ENCODE peak calls at places on chromosomes 2 and 18, in five cellular contexts. H is astrocyte; Y is CD4-positive, alpha-beta T cell; D is adrenal gland; L is psoas muscle. Z is an unnamed sample.

GRCh38 chr18:49814147-49814499 is 790 bp upstream of the ACAA2 start:
- DNase-seq in H (peak), Y (no peak), D (peak), L (peak), Z (peak)

GRCh38 chr2:177129610-177130009 is 83.0 kb upstream of the HNRNPA3 start:
- DNase-seq in H (no peak), Y (no peak), D (no peak), L (no peak), Z (no peak)

GRCh38 chr2:119108186-119108585 is 50.4 kb downstream of the C1QL2 start:
- DNase-seq in H (no peak), Y (no peak), D (no peak), L (no peak), Z (no peak)

GRCh38 chr2:67840460-67841068 is 222.2 kb downstream of the C1D start:
- DNase-seq in H (peak), Y (no peak), D (peak), L (peak), Z (peak)

GRCh38 chr2:223896751-223897320 is 48.3 kb downstream of the WDFY1 start:
- DNase-seq in H (peak), Y (no peak), D (peak), L (no peak), Z (no peak)

GRCh38 chr2:54675738-54676137 is 47.7 kb upstream of the EML6 start:
- DNase-seq in H (no peak), Y (no peak), D (peak), L (no peak), Z (no peak)

GRCh38 chr2:170739048-170739447 is 23.9 kb downstream of the SP5 start:
- DNase-seq in H (peak), Y (no peak), D (no peak), L (no peak), Z (peak)

GRCh38 chr2:188129677-188130076 is 162.0 kb upstream of the GULP1 start:
- DNase-seq in H (no peak), Y (no peak), D (no peak), L (no peak), Z (no peak)

GRCh38 chr2:52465267-52465666 is 1302.3 kb upstream of the CHAC2 start:
- DNase-seq in H (peak), Y (no peak), D (no peak), L (no peak), Z (no peak)

GRCh38 chr18:3717626-3718025 is 267.7 kb downstream of the TGIF1 start:
- DNase-seq in H (no peak), Y (no peak), D (no peak), L (no peak), Z (no peak)

GRCh38 chr18:36412778-36413177 is 115.3 kb downstream of the FHOD3 start:
- DNase-seq in H (no peak), Y (no peak), D (peak), L (no peak), Z (peak)

GRCh38 chr2:19901458-19902271 is at the start of gene TTC32:
- DNase-seq in H (peak), Y (peak), D (peak), L (peak), Z (peak)

GRCh38 chr18:76445275-76445674 is 49.8 kb downstream of the ZNF516 start:
- DNase-seq in H (peak), Y (no peak), D (no peak), L (no peak), Z (peak)

GRCh38 chr18:22465859-22466602 is 48.3 kb upstream of the CTAGE1 start:
- DNase-seq in H (peak), Y (no peak), D (peak), L (no peak), Z (peak)

GRCh38 chr2:102488063-102488462 is 15.0 kb downstream of the SLC9A4 start:
- DNase-seq in H (peak), Y (no peak), D (no peak), L (no peak), Z (peak)

GRCh38 chr2:241242306-241242705 is 53.8 kb downstream of the ANO7 start:
- DNase-seq in H (no peak), Y (no peak), D (no peak), L (no peak), Z (no peak)

GRCh38 chr2:26274058-26274613 is 29.4 kb downstream of the HADHB start:
- DNase-seq in H (peak), Y (no peak), D (peak), L (no peak), Z (peak)

GRCh38 chr2:156589381-156590079 is 153.4 kb downstream of the GPD2 start:
- DNase-seq in H (peak), Y (no peak), D (peak), L (no peak), Z (peak)

GRCh38 chr2:165675551-165675968 is 118.5 kb downstream of the GALNT3 start:
- DNase-seq in H (peak), Y (no peak), D (no peak), L (no peak), Z (no peak)

GRCh38 chr2:42141687-42142475 is 27.3 kb upstream of the EML4 start:
- DNase-seq in H (peak), Y (peak), D (peak), L (no peak), Z (peak)

GRCh38 chr2:9001778-9002177 is 1.7 kb downstream of the MBOAT2 start:
- DNase-seq in H (no peak), Y (no peak), D (no peak), L (no peak), Z (no peak)

GRCh38 chr18:46917808-46918600 is 602 bp downstream of the KATNAL2 start:
- DNase-seq in H (peak), Y (no peak), D (peak), L (peak), Z (peak)

GRCh38 chr2:113770929-113771328 is 14.5 kb upstream of the SLC35F5 start:
- DNase-seq in H (no peak), Y (no peak), D (no peak), L (no peak), Z (no peak)

GRCh38 chr2:15884790-15885189 is 55.6 kb upstream of the MYCN start:
- DNase-seq in H (no peak), Y (no peak), D (no peak), L (no peak), Z (no peak)

GRCh38 chr2:168705534-168706470 is 96.6 kb upstream of the NOSTRIN start:
- DNase-seq in H (no peak), Y (no peak), D (no peak), L (no peak), Z (peak)

GRCh38 chr2:38315707-38316333 is 61.3 kb downstream of the ATL2 start:
- DNase-seq in H (peak), Y (no peak), D (peak), L (no peak), Z (peak)

GRCh38 chr18:48866028-48866733 is 84.6 kb downstream of the SMAD7 start:
- DNase-seq in H (peak), Y (no peak), D (peak), L (peak), Z (no peak)

DNA sequence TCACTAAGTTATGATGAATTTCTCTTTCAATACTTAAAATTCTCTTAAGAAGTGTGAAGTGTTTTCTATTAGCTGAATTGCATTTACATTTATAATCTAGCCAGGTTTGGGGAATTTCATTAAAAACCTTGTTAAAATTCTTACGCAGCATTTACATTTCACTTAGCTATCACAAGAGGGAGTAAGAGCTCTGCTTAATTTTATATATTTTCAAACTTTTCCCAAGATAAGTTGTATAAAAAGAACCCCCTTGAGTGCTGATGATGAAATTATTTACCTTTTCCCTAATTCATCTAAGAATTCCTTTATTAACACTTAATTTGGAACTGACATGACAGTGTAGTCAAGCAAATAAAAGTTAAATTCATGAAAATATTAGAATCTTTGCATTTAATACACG is 54.2 kb upstream of the ZSWIM2 start:
- DNase-seq in H (peak), Y (no peak), D (no peak), L (no peak), Z (no peak)
- TF ChIP-seq CTCF in H (peak), Y (no peak), D (peak), L (peak), Z (peak)

DNA sequence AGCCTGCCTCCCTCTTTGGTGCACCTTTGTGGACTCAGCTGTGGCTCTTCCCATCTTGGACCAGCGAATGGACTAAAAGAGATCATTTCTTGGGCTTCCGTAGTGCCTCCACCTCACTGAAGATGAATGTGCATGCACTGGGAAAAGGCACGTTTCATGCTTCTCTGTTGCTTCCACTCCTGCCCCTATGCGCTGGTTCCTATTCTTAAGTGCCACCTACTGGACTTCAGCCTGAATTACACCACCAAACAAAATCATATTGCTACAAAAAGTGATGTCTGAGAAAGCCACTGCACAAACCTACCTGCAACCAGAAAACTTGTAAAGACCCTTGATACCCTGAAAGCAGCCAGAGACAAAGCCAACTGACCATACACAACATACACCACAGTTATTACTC is 695.6 kb downstream of the TSN start:
- DNase-seq in H (no peak), Y (no peak), D (peak), L (no peak), Z (peak)
- TF ChIP-seq CTCF in H (peak), Y (no peak), D (peak), L (peak), Z (peak)

DNA sequence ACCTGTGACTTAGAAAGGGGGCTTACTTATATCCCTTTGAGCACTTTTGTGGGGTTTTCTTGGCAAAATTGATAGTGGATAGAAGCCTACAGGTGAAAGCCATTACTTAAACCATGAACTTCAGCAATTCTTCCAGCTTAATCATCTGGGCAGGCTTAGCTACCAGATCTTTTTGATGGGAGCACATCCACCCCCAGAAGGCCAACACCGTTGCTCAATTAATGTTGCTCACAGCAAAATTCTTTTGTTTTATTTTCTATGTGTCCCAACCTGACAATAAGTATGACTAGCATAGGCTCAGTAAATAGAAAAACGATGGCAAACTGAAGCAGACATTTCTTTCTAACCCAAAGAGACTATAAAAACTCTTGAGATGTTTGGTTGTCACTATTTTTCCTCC is 269.4 kb upstream of the TCF4 start:
- DNase-seq in H (no peak), Y (no peak), D (no peak), L (no peak), Z (no peak)
- TF ChIP-seq CTCF in H (no peak), Y (no peak), D (no peak), L (no peak), Z (no peak)

DNA sequence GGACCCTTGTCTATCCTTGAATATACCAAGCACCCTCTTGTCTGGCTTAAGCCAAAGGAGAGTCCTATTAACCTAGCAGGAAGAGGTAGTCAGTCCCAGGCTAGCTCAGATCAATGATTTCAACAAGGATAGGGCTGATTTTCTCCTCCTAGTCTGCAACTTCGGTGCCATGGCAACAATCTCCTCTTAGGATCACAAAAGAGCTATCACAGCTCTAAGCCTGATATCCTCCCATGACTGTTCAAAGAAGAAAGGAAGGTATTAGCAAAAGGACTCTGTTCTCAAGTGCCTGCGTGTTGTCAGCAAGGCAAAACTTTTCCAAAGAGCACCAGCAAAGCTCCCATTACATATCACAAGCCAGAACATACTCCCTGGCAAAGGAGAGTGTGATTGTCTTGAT is 58.7 kb upstream of the DDX18 start:
- DNase-seq in H (no peak), Y (no peak), D (no peak), L (no peak), Z (no peak)
- TF ChIP-seq CTCF in H (no peak), Y (no peak), D (no peak), L (no peak), Z (no peak)

DNA sequence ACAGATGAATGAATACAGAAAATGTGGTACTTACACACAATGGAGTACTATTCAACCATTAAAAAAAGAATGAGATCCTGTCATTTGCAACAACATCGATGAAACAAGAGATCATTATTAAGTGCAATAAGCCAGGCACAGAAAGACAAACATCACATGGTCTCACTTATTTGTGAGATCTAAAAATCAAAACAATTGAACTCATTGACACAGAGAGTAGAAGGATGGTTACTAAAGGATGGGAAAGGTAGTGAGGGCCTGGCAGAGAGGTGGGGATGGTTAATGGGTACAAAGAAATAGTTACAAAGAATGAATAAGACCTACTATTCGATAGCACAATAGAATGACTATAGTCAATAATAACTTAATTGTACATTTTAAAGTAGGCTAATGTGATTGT is 393.5 kb downstream of the SATB2 start:
- DNase-seq in H (no peak), Y (no peak), D (no peak), L (no peak), Z (no peak)
- TF ChIP-seq CTCF in H (no peak), Y (no peak), D (no peak), L (no peak), Z (no peak)

DNA sequence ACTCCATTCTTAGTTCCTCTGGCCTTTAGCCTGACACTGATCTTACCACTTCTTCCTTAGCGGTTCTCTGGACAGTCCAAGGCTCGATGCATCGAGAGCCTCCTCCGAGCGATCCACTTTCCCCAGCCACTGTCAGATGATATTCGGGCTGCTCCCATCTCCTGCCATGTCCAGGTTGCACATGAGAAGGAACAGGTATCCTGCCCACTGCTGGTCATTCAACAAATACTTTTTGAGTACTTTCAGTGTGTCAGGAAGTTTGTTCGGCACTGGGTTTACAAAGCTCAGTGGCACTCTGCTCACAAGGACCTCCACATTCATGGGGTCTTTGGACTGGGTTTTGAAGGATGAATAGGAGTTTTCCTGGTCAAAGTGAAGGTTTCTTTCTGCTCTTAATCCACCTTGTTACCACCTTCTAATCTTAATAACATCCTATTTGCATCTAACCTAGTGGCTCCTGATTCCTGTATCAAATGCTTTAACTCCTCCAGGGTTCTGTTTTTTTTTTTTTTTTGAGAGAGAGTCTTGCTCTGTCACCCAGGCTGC is 25.8 kb downstream of the GCKR start:
- DNase-seq in H (no peak), Y (no peak), D (no peak), L (no peak), Z (no peak)
- TF ChIP-seq CTCF in H (no peak), Y (no peak), D (no peak), L (no peak), Z (peak)

DNA sequence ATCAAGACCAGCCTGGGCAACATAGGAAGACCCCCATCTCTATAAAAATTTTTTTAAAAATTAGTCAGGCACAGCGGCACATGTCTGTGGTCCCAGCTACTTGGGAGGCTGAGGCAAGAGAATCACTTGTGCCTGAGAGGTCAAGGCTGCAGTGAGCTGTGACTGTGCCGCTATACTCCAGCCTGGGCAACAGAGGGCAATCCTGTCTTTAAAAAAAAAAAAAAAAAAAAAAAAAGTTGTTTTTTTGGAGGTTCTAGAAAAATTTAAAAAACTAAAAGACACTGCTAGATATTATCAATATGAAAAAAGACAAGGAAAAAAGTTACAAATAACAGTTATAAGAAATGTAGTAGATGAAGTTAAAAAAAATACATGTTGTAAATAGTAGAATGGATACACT is 56.1 kb upstream of the C2orf15 start:
- DNase-seq in H (no peak), Y (no peak), D (peak), L (no peak), Z (no peak)
- TF ChIP-seq CTCF in H (no peak), Y (peak), D (no peak), L (peak), Z (peak)

GRCh38 chr2:953975-954686 is 3.5 kb downstream of the SNTG2 start:
- DNase-seq in H (peak), Y (no peak), D (no peak), L (no peak), Z (peak)
- TF ChIP-seq CTCF in H (peak), Y (no peak), D (no peak), L (no peak), Z (peak)

DNA sequence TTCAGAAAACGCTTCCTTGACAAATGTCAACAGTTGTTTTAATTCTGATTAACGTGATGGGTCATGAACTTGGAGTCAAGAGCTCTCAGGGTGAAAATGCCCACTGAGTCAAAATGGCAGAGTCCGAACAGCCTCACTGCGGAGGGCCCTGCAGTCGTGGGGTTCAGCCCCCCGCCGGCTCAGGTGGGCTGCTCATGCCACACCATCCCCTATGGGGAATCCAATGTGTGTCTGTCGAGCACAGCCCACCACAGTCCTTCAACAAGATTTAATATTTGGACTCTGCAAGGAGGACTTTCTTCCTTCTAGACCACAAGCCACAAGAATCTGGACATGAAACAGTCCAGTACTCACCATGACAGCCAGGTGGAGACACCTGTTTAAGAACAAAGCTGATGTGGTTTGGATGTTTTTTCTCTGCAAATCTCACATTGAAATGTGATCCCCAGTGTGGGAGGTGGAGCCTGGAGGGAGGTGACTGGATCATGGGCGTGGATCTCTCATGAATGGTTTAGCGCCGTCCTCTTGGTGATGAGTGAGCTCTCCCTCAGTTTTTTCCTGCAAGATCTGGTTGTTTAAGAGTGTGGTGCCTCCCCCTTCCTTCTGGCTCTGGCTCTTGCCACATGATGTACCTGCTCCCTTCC is 201.0 kb downstream of the NDUFA10 start:
- DNase-seq in H (no peak), Y (no peak), D (peak), L (no peak), Z (no peak)
- TF ChIP-seq CTCF in H (no peak), Y (no peak), D (no peak), L (no peak), Z (peak)

DNA sequence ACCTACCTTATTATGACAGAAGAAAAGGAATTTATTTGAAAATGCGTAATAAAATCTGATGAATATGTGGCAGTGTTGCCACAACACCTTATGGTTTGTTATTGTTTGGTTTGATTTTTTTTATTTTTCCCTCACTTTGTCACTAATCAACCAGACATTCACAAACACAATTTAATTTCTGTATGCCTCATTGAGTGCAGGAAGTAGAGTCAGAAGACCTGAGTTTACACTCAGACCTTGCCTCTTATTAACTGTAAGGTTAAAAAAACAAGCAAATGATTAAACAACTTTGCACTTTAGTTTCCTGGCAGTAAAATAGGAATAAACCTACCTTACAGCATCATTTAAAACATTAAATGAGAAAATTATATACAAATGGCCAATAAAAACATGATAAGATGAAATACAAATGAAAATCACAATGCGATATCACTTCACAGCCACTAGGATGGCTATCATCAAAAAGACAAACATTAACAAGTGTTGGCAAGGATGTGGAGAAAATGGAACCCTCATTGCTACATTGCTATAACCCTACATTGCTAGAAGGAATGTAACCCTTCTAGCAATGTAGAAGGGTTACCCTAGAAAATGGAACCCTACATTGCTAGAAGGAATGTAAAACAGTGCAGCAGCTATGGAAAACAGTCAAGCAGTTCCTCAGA is 3.3 kb downstream of the SESTD1 start:
- DNase-seq in H (no peak), Y (no peak), D (no peak), L (no peak), Z (no peak)
- TF ChIP-seq CTCF in H (no peak), Y (no peak), D (peak), L (no peak), Z (peak)